ENCODE peak calls at places on chromosomes 2 and 18, in five cellular contexts. One of them, this sample, is unnamed.

GRCh38 chr18:24227976-24228660 is 89.3 kb downstream of the CABYR start:
- DNase-seq in adrenal gland: no peak
- DNase-seq in Panc1: no peak
- DNase-seq in Calu3: peak; percentile 28
- DNase-seq in OCI-LY7: no peak
- DNase-seq in this sample: no peak

GRCh38 chr18:9016819-9017169 is 85.7 kb upstream of the NDUFV2 start:
- DNase-seq in Calu3: no peak
- DNase-seq in adrenal gland: no peak
- DNase-seq in Panc1: no peak
- DNase-seq in OCI-LY7: no peak
- DNase-seq in this sample: no peak

GRCh38 chr2:231672617-231673347 is 35.5 kb upstream of the PTMA start:
- DNase-seq in adrenal gland: no peak
- DNase-seq in Calu3: peak; percentile 71
- DNase-seq in Panc1: no peak
- DNase-seq in OCI-LY7: peak; percentile 99
- DNase-seq in this sample: peak; percentile 80

GRCh38 chr2:204578928-204579598 is 33.8 kb downstream of the PARD3B start:
- DNase-seq in adrenal gland: no peak
- DNase-seq in Panc1: no peak
- DNase-seq in OCI-LY7: no peak
- DNase-seq in Calu3: no peak
- DNase-seq in this sample: no peak

GRCh38 chr2:26970928-26971627 is 641 bp downstream of the MAPRE3 start:
- DNase-seq in Panc1: no peak
- DNase-seq in Calu3: no peak
- DNase-seq in OCI-LY7: no peak
- DNase-seq in adrenal gland: no peak
- DNase-seq in this sample: peak; percentile 27

GRCh38 chr18:12036201-12036751 is 55.0 kb downstream of the IMPA2 start:
- DNase-seq in Panc1: no peak
- DNase-seq in adrenal gland: no peak
- DNase-seq in OCI-LY7: no peak
- DNase-seq in Calu3: no peak
- DNase-seq in this sample: no peak

GRCh38 chr2:39603436-39603835 is 62.3 kb upstream of the TMEM178A start:
- DNase-seq in OCI-LY7: no peak
- DNase-seq in adrenal gland: no peak
- DNase-seq in Panc1: no peak
- DNase-seq in Calu3: no peak
- DNase-seq in this sample: no peak

GRCh38 chr2:63865159-63865799 is 23.6 kb downstream of the UGP2 start:
- DNase-seq in Calu3: peak; percentile 31
- DNase-seq in OCI-LY7: no peak
- DNase-seq in Panc1: no peak
- DNase-seq in adrenal gland: no peak
- DNase-seq in this sample: no peak

GRCh38 chr2:14942991-14943390 is 310.5 kb downstream of the LRATD1 start:
- DNase-seq in Calu3: no peak
- DNase-seq in Panc1: no peak
- DNase-seq in OCI-LY7: no peak
- DNase-seq in adrenal gland: no peak
- DNase-seq in this sample: no peak

GRCh38 chr2:14941151-14941631 is 308.7 kb downstream of the LRATD1 start:
- DNase-seq in Panc1: no peak
- DNase-seq in OCI-LY7: no peak
- DNase-seq in Calu3: no peak
- DNase-seq in adrenal gland: no peak
- DNase-seq in this sample: no peak

DNA sequence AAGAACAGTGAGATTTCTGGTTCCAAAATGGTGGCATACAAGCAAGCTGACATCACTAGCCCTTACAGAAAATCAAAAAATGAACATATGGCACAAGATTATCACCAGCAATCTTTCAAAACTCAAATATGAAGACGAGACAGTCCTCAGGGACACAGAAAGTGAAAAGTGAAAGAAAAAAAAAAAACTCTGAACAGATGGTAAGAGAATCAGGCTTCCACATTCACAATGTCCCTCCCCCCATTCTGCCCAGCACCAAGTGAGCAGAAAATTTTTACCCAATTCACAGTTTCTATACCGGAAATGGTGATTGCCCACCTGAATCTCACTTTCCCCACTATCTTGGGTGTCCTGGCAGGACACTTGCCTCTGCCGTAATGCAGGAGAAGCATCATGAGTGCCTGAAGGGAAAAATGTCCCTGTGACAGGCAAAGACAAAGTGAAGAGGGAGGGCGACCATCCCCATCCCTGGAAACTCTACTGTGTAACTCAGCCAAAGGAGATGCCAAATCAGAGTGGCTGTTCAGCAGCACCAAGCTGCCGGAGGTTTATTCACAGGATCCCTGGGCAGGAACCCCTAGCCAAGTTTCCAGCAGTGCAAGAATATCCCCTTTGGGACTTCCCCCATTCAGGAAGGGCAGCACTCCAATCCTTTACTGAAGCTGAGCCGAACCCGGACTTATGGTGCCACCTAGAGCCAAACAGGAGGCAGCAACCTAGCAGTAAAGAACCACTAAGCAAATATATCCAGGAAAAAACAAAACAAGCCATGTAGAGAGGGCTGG is 312.2 kb downstream of the LRATD1 start:
- DNase-seq in adrenal gland: no peak
- DNase-seq in Panc1: peak; percentile 8
- DNase-seq in Calu3: peak; percentile 11
- DNase-seq in OCI-LY7: peak; percentile 30
- DNase-seq in this sample: no peak
- TF ChIP-seq CTCF in adrenal gland: no peak
- TF ChIP-seq CTCF in Panc1: peak; percentile 59
- TF ChIP-seq CTCF in Calu3: no peak
- TF ChIP-seq CTCF in OCI-LY7: peak; percentile 77
- TF ChIP-seq CTCF in this sample: peak; percentile 5

DNA sequence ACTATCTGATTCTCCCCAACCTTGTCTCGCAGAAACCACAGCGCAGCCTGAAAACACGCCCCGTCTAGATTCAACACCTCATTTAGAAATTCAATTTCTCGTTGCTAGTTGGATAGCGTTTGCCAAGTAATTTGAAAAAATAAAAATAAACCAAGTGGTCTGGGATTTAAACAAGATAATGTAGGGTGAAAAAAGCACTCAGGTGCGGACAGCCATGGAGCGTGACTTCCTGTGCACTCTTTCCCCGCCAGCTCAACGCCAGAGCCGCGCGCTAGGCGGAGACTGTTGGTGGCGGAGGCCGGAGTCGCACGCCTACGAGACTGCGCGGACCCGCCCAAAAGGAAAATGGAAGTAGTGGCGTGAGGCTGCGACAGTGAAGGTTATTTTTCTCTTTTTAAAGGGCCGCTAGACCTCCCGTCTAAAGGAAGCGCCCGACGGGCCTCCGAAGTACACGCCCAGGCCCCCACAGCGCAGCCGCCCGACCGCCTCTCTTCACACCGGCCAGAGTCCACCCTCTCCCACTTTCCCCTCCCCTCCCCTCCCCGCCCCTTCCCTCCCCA is 584 bp upstream of the CCNT2 start:
- DNase-seq in Panc1: peak; percentile 80
- DNase-seq in adrenal gland: no peak
- DNase-seq in OCI-LY7: peak; percentile 92
- DNase-seq in Calu3: no peak
- DNase-seq in this sample: no peak
- TF ChIP-seq CTCF in Panc1: no peak
- TF ChIP-seq CTCF in adrenal gland: peak; percentile 26
- TF ChIP-seq CTCF in OCI-LY7: peak; percentile 8
- TF ChIP-seq CTCF in Calu3: no peak
- TF ChIP-seq CTCF in this sample: no peak

GRCh38 chr2:190050001-190050400 is 12.5 kb downstream of the MSTN start:
- DNase-seq in Panc1: no peak
- DNase-seq in OCI-LY7: no peak
- DNase-seq in Calu3: no peak
- DNase-seq in adrenal gland: no peak
- DNase-seq in this sample: no peak
- TF ChIP-seq CTCF in Panc1: no peak
- TF ChIP-seq CTCF in OCI-LY7: no peak
- TF ChIP-seq CTCF in Calu3: no peak
- TF ChIP-seq CTCF in adrenal gland: no peak
- TF ChIP-seq CTCF in this sample: no peak

DNA sequence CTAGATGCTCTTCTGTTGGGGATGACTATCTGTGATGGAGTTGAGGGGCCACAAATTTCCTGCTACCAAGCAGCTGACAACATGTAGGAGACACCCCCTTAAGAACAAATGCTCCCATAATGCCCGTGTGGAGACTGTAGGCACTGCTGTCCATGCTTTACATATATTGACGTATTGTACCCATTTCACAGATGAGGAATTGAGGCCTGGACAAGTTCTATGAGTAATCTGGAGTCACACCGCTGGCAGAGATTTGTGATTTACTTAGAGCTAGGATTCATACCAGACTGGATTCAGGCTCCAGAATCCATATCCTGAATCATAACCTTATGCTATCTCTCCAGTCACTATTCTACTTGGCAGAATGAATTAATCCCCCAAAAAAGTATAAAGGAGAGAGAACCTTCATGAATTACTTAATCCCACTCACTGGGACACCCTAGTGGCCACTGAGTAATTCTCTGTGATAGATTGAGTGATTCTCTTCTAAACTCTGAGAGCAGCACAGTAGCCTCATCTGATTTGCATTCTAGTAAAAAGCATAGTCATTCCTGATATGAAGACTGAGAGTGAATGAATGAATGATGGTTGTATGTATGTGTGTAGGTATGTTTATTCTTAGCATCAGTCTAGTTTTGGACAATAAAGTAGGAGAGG is 460.7 kb upstream of the MEIS1 start:
- DNase-seq in adrenal gland: no peak
- DNase-seq in Panc1: no peak
- DNase-seq in OCI-LY7: no peak
- DNase-seq in Calu3: no peak
- DNase-seq in this sample: no peak
- TF ChIP-seq CTCF in adrenal gland: peak; percentile 19
- TF ChIP-seq CTCF in Panc1: no peak
- TF ChIP-seq CTCF in OCI-LY7: peak; percentile 60
- TF ChIP-seq CTCF in Calu3: no peak
- TF ChIP-seq CTCF in this sample: no peak

DNA sequence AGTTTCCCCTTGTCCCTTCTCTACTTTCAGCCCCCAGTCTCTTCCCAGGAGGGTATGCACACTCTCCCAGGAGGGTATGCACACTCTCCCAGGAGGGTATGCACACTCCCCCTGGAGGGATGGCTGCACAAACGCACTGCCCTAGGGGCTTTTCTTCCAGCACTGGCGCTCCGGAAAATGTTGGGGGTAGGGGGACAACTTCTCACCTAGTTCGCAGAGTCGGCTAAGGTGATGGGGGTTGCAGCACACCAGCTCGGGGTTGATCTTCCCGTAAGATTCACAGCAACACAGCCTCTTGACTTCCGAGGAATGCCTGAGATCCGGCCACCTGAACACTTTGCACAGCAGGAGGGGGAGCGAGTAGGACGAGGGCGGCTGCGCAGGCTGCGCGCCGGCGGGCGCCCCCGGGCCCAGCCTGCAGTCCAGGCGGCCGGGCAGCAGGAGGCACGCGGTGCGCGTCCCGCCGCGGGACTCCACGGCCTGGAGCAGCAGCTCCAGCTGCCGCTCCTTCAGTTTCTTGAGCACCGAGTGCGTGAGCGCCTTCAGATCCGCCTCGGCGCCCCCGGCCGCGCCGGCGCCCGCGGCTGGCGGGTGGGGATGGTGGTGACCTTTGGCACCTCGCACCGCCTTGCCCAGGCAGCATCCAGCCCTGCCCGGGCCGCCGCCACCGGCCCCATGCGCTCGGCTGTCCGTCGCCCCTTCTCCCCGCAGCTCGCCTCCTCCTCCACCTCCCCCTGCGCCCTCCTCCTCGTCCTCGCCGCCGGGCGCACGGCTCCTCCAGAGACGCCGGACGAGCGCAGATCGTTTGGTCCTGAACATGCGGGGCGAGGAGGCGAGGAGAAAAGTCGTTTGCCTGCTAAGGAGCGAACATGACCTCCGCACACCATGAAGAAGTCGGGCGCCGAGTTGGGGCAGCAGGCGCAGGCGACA is 894 bp downstream of the SMAD7 start:
- DNase-seq in Calu3: peak; percentile 49
- DNase-seq in Panc1: no peak
- DNase-seq in adrenal gland: peak; percentile 45
- DNase-seq in OCI-LY7: peak; percentile 54
- DNase-seq in this sample: peak; percentile 57
- TF ChIP-seq CTCF in Calu3: no peak
- TF ChIP-seq CTCF in Panc1: no peak
- TF ChIP-seq CTCF in adrenal gland: peak; percentile 30
- TF ChIP-seq CTCF in OCI-LY7: no peak
- TF ChIP-seq CTCF in this sample: peak; percentile 16

DNA sequence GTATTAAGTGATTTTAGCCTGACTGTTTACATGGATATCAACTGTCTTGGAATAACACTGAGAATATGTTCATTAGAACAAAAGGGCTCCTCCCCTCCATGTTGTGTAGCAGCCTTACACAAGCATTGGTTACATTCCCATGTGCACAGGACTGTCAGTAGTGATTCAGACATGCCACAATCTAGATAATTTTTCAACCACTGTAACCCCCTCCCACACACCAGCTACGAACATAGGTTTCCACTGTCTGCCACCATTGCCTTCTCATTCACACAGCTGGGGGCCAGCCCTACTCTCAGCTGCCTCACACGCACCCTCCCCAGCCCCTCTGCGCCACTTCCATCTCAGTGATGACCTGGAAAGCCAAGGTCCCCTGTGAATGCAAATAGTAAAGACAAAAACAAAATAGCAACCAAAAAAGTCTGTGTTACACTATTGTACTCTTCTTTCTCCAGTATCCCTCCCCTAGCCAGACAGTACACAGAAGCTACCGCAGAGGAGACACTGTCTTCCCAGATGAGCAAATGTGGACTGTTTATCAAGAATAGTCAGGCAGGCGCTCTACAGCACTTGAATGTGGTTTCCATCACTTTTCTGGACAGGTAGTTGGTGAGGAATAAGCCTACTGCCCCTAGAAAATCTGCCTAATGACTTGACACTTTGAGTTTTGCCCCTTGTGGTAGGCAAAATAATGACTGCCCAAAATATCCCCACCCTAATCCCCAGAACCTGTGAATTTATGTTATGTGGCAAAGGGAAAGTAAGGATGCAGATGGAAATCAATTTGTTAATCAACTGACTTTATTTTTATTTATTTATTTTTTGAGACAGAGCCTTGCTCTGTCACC is 27.9 kb upstream of the TYMS start:
- DNase-seq in Calu3: no peak
- DNase-seq in OCI-LY7: no peak
- DNase-seq in Panc1: no peak
- DNase-seq in adrenal gland: no peak
- DNase-seq in this sample: no peak
- TF ChIP-seq CTCF in Calu3: peak; percentile 33
- TF ChIP-seq CTCF in OCI-LY7: peak; percentile 37
- TF ChIP-seq CTCF in Panc1: no peak
- TF ChIP-seq CTCF in adrenal gland: peak; percentile 10
- TF ChIP-seq CTCF in this sample: no peak

DNA sequence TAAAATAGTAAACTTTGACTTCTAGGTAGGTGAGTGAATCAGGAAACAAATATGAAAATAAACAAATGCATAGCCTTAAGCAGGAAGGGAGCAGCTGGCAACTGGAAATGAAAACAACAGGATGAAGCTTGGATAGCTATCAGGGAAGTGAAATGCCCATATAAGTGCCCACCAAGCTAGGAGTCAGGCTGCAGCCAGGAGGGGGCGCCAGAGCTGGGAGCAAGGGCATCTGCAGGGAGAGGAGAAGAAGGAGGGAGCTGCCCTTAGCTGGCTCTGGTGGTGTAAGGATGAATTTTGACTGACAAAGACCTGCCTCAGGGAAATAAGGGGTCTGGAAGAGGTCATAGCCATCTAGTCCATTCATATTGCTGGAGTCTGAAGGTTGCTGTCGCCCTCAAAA is 298.3 kb downstream of the TDRD15 start:
- DNase-seq in adrenal gland: no peak
- DNase-seq in OCI-LY7: peak; percentile 11
- DNase-seq in Panc1: no peak
- DNase-seq in Calu3: peak; percentile 29
- DNase-seq in this sample: peak; percentile 37
- TF ChIP-seq CTCF in adrenal gland: no peak
- TF ChIP-seq CTCF in OCI-LY7: peak; percentile 81
- TF ChIP-seq CTCF in Panc1: peak; percentile 55
- TF ChIP-seq CTCF in Calu3: no peak
- TF ChIP-seq CTCF in this sample: peak; percentile 51